ENCODE peak calls at places on chromosomes 1 and 21, in five cellular contexts. Z, S, E, N and F are unnamed samples.

GRCh38 chr1:2275796-2276536 is 47.8 kb downstream of the SKI start:
- DNase-seq in Z (peak), N (peak), E (peak), S (no peak), F (peak)

GRCh38 chr1:93111065-93111464 is 32.0 kb downstream of the MTF2 start:
- DNase-seq in Z (no peak), E (no peak), S (no peak), N (no peak), F (no peak)

GRCh38 chr21:37398697-37399096 is 32.1 kb downstream of the DYRK1A start:
- DNase-seq in E (no peak), Z (no peak), S (no peak), N (no peak), F (no peak)

GRCh38 chr1:118973536-118974160 is 14.5 kb downstream of the TBX15 start:
- DNase-seq in N (no peak), S (no peak), Z (no peak), E (no peak), F (no peak)

GRCh38 chr21:46191686-46192575 is 7.7 kb upstream of the SPATC1L start:
- DNase-seq in N (peak), E (no peak), Z (no peak), S (no peak), F (no peak)

GRCh38 chr1:214494706-214495105 is 56.7 kb downstream of the PTPN14 start:
- DNase-seq in Z (no peak), N (no peak), E (no peak), S (no peak), F (no peak)

GRCh38 chr1:116488052-116488451 is 82.8 kb downstream of the CD58 start:
- DNase-seq in S (no peak), N (no peak), Z (no peak), E (no peak), F (no peak)

GRCh38 chr21:17819878-17820232 is 699 bp upstream of the C21orf91 start:
- DNase-seq in N (no peak), S (no peak), E (peak), Z (peak), F (peak)

GRCh38 chr1:52907812-52908153 is 13.8 kb downstream of the ECHDC2 start:
- DNase-seq in E (no peak), Z (no peak), S (no peak), N (no peak), F (no peak)

GRCh38 chr1:212142883-212143530 is 107.5 kb downstream of the DTL start:
- DNase-seq in E (no peak), N (no peak), S (no peak), Z (no peak), F (no peak)

GRCh38 chr1:32997381-32997891 is 32.8 kb upstream of the RNF19B start:
- DNase-seq in E (peak), S (no peak), Z (no peak), N (no peak), F (no peak)

GRCh38 chr1:167983797-167984196 is 46.9 kb upstream of the MPC2 start:
- DNase-seq in S (no peak), N (no peak), E (no peak), Z (no peak), F (no peak)

GRCh38 chr1:23559985-23560755 is 869 bp upstream of the ID3 start:
- DNase-seq in Z (no peak), N (no peak), E (peak), S (no peak), F (no peak)

GRCh38 chr1:69244211-69244610 is 323.5 kb upstream of the LRRC7 start:
- DNase-seq in Z (no peak), E (no peak), N (no peak), S (no peak), F (no peak)

GRCh38 chr1:238991730-238992490 is 394.5 kb upstream of the CHRM3 start:
- DNase-seq in S (no peak), N (no peak), E (no peak), Z (no peak), F (no peak)

GRCh38 chr21:30839304-30839703 is 9.7 kb upstream of the KRTAP7-1 start:
- DNase-seq in N (no peak), E (no peak), S (no peak), Z (no peak), F (peak)

GRCh38 chr21:45407629-45408247 is 2.8 kb downstream of the COL18A1 start:
- DNase-seq in S (no peak), Z (no peak), E (no peak), N (peak), F (no peak)

GRCh38 chr1:17046043-17046657 is 7.7 kb downstream of the SDHB start:
- DNase-seq in Z (peak), N (no peak), E (peak), S (no peak), F (peak)